ENCODE peak calls at places on chromosomes 2 and 18, in nine cellular contexts. K is small intestine, T is neuronal stem cell, F is psoas muscle, S is OCI-LY7, E is ascending aorta, V is mesenchymal stem cell, I is left ventricle myocardium inferior, B is AG04450. Z is an unnamed sample.

GRCh38 chr2:168159754-168160585 is 87.4 kb downstream of the STK39 start:
- DNase-seq in I (no peak), V (no peak), T (no peak), B (no peak), E (no peak), K (no peak), S (no peak), F (no peak), Z (no peak)

GRCh38 chr2:46802665-46803550 is 112.7 kb downstream of the MCFD2 start:
- DNase-seq in T (no peak), K (peak), F (no peak), V (no peak), E (no peak), B (no peak), S (no peak), I (no peak), Z (no peak)

GRCh38 chr2:64196986-64197385 is 52.8 kb upstream of the PELI1 start:
- DNase-seq in B (no peak), F (no peak), T (no peak), K (no peak), I (no peak), E (no peak), S (no peak), V (no peak), Z (no peak)

GRCh38 chr18:48161201-48161910 is 230.9 kb upstream of the SMAD2 start:
- DNase-seq in F (peak), I (peak), E (peak), V (peak), B (no peak), K (peak), S (no peak), T (peak), Z (peak)

GRCh38 chr2:222959358-222959757 is 92.6 kb upstream of the KCNE4 start:
- DNase-seq in S (no peak), F (no peak), B (peak), E (no peak), T (no peak), K (no peak), V (peak), I (no peak), Z (no peak)

GRCh38 chr2:203800783-203801182 is 66.8 kb upstream of the CTLA4 start:
- DNase-seq in B (no peak), F (no peak), E (no peak), S (no peak), K (no peak), T (no peak), V (no peak), I (no peak), Z (no peak)

GRCh38 chr2:201900362-201900761 is 94.0 kb downstream of the CDK15 start:
- DNase-seq in F (no peak), V (no peak), I (no peak), K (peak), E (no peak), T (no peak), B (no peak), S (peak), Z (no peak)

GRCh38 chr2:85132392-85132791 is 800 bp upstream of the TCF7L1 start:
- DNase-seq in B (no peak), S (no peak), K (no peak), F (no peak), E (no peak), I (peak), T (no peak), V (no peak), Z (no peak)

GRCh38 chr2:226788881-226789485 is 10.6 kb downstream of the IRS1 start:
- DNase-seq in V (no peak), B (no peak), S (no peak), E (no peak), T (no peak), F (no peak), K (no peak), I (no peak), Z (no peak)

GRCh38 chr2:226791487-226792081 is 8.0 kb downstream of the IRS1 start:
- DNase-seq in I (peak), V (peak), S (peak), E (peak), F (peak), K (peak), T (peak), B (no peak), Z (peak)

GRCh38 chr2:226790436-226790835 is 9.2 kb downstream of the IRS1 start:
- DNase-seq in F (no peak), K (no peak), S (peak), B (no peak), E (no peak), V (no peak), T (no peak), I (no peak), Z (no peak)

GRCh38 chr2:226791056-226791486 is 8.5 kb downstream of the IRS1 start:
- DNase-seq in F (no peak), I (no peak), K (peak), B (no peak), V (peak), T (no peak), S (peak), E (peak), Z (no peak)

DNA sequence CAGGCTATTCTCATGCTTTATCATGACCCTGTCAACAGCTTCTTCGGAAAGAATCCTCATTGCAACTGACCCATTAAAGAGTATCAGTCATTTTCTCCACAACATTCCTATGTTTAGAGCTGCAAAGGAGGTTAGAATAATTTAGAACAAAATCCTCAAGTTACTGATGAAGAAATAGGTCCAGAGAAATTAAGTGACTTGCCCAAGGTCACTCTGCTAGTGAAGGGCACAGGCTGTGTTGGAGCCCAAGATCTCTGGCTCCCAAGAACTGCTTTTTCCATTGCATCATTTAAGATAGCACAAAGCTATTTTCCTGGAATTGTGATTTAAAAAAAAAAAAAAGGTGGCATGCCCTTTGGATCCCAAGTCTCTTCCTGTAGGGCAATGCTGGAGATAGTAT is 9.6 kb downstream of the IRS1 start:
- DNase-seq in B (no peak), E (no peak), S (no peak), I (no peak), K (no peak), T (no peak), F (no peak), V (peak), Z (no peak)
- H3K27ac ChIP-seq in B (no peak), E (peak), S (peak), I (peak), K (no peak), T (no peak), F (peak), V (no peak), Z (no peak)

GRCh38 chr18:51190000-51190399 is 7.5 kb downstream of the MEX3C start:
- DNase-seq in T (no peak), K (peak), F (no peak), B (no peak), I (no peak), E (no peak), V (no peak), S (no peak), Z (no peak)
- H3K4me3 ChIP-seq in T (no peak), K (no peak), F (no peak), B (no peak), I (no peak), E (no peak), V (no peak), S (no peak), Z (peak)

GRCh38 chr2:191215666-191216065 is 29.5 kb upstream of the MYO1B start:
- DNase-seq in V (no peak), S (no peak), E (no peak), K (no peak), I (no peak), B (no peak), T (no peak), F (no peak), Z (no peak)
- H3K27ac ChIP-seq in V (no peak), S (no peak), E (no peak), K (no peak), I (no peak), B (no peak), T (no peak), F (no peak), Z (no peak)

GRCh38 chr2:49937432-49937831 is 783.1 kb upstream of the FSHR start:
- DNase-seq in B (no peak), S (no peak), T (no peak), K (no peak), I (no peak), V (no peak), F (no peak), E (no peak), Z (no peak)

GRCh38 chr2:49935456-49935855 is 781.1 kb upstream of the FSHR start:
- DNase-seq in T (no peak), K (no peak), B (no peak), S (no peak), V (no peak), I (no peak), F (no peak), E (no peak), Z (no peak)

GRCh38 chr2:49936965-49937364 is 782.6 kb upstream of the FSHR start:
- DNase-seq in S (no peak), F (no peak), V (no peak), E (no peak), K (no peak), I (no peak), B (no peak), T (no peak), Z (no peak)

GRCh38 chr2:49940616-49941015 is 786.3 kb upstream of the FSHR start:
- DNase-seq in T (no peak), K (peak), I (no peak), S (no peak), V (peak), F (no peak), E (no peak), B (no peak), Z (peak)

DNA sequence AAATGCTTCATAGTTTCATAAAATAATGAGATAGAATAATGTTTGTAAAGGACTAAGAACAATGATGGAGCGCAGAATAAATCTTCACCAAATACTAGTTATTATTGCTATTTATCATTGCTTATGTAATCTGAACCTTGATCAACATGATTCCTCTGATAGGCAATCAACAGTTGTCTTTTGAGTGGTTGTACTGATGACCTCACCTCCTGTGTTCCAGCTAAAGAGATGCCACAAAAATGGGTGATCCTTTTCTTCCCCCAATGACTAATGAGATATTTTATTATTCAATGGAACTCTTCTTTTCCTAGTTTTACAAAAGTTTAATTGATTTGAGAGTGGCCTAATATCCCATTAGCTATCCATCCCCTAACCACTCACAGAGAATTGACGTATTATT is 784.0 kb upstream of the FSHR start:
- DNase-seq in B (no peak), T (no peak), S (no peak), V (no peak), F (no peak), E (no peak), K (no peak), I (no peak), Z (no peak)
- H3K4me3 ChIP-seq in B (no peak), T (no peak), S (no peak), V (no peak), F (no peak), E (no peak), K (no peak), I (no peak), Z (no peak)

DNA sequence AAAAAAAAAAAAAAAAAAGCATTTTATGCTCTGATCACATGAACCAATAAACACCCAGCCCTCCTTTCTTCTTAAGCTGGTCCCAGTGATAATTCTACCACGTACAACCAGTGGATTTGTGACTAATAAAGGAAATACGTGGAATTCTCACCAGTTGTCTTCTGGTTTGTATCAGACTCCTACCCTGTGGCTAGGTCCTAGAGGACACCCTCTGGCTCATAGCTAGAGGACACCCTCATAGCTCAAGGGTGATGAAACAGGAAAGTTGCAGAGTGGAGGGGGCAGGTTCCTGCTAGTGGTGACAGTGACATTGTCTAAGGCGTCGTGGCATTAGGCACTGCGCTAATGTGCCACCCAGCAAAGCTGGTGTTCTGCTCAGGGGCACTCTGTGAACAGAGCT is 167.8 kb downstream of the BCL11A start:
- DNase-seq in S (no peak), E (no peak), F (no peak), I (no peak), B (no peak), T (no peak), V (peak), K (no peak), Z (no peak)
- H3K27ac ChIP-seq in S (no peak), E (no peak), F (no peak), I (no peak), B (no peak), T (no peak), V (no peak), K (no peak), Z (no peak)

GRCh38 chr2:219277703-219278654 is 1.2 kb upstream of the DNAJB2 start:
- DNase-seq in T (peak), E (peak), S (peak), F (peak), B (peak), K (peak), I (peak), V (peak), Z (peak)
- H3K4me3 ChIP-seq in T (no peak), E (no peak), S (peak), F (peak), B (no peak), K (no peak), I (peak), V (peak), Z (peak)

GRCh38 chr2:233492738-233493137 is 73.8 kb downstream of the USP40 start:
- DNase-seq in E (no peak), K (no peak), F (no peak), S (no peak), T (no peak), B (no peak), V (no peak), I (no peak), Z (no peak)
- H3K27ac ChIP-seq in E (no peak), K (no peak), F (no peak), S (no peak), T (no peak), B (no peak), V (no peak), I (no peak), Z (no peak)

DNA sequence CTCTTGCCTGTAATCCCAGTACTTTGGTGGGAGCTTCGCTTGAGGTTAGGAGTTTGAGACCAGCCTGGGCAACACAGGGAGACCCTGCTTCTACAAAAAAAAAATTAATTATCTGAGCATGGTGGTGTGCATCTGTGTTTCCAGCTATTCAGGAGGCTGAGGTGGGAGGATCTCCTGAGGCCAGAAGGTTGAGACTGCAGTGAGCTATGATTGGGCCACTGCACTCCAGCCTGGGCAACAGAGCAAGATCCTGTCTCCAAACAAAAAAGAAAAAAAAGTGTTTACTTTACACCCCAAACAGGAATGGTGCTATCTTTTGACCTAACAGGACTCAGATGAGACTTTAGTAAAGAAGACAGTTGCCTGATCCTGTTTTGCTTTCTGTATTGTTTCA is 35.6 kb downstream of the MAL start:
- DNase-seq in S (no peak), K (no peak), F (no peak), V (no peak), B (no peak), T (no peak), E (peak), I (no peak), Z (no peak)
- H3K4me3 ChIP-seq in S (no peak), K (no peak), F (no peak), V (no peak), B (no peak), T (no peak), E (no peak), I (no peak), Z (no peak)

DNA sequence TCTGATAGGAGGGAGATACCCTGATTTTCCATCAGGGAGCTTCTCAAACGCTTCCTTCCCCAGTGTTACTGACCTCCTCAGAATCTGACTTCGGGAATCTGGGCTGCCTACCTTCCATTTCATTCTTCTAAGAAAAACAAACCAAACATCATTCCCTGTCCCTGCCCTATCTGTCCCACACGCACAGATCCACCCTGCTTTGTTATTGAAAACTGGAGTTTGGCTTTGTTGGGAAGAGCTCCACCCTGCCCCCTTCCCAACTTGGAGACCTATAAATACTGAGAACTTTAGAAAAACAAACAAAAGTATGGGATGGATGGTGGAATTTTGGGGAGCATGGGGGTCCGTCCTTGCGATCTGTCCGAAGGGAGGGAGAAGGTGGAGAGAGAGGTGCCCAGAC is 135.7 kb upstream of the SIX3 start:
- DNase-seq in K (no peak), T (no peak), F (no peak), B (no peak), S (no peak), I (no peak), E (no peak), V (no peak), Z (no peak)
- H3K27ac ChIP-seq in K (no peak), T (peak), F (no peak), B (no peak), S (no peak), I (no peak), E (no peak), V (no peak), Z (no peak)

GRCh38 chr2:241636182-241636982 is 576 bp downstream of the THAP4 start:
- DNase-seq in F (peak), K (peak), E (no peak), S (peak), I (peak), B (no peak), V (peak), T (peak), Z (peak)
- H3K4me3 ChIP-seq in F (peak), K (peak), E (peak), S (peak), I (peak), B (peak), V (peak), T (peak), Z (peak)

Z was measured in CD4-positive, CD25-positive, alpha-beta regulatory T cell.